ENCODE peak calls at places on chromosomes 16 and 17, in four cellular contexts. One of them, this sample, is unnamed.

GRCh38 chr16:54688339-54688738 is 242.3 kb upstream of the IRX5 start:
- DNase-seq in PC-3: no peak
- DNase-seq in A549: no peak
- DNase-seq in IMR-90: no peak
- DNase-seq in this sample: no peak

GRCh38 chr16:52549011-52549692 is 2.2 kb upstream of the TOX3 start:
- DNase-seq in A549: peak; percentile 21
- DNase-seq in IMR-90: no peak
- DNase-seq in PC-3: no peak
- DNase-seq in this sample: no peak

GRCh38 chr17:64544742-64545141 is 38.0 kb downstream of the CEP95 start:
- DNase-seq in A549: no peak
- DNase-seq in PC-3: no peak
- DNase-seq in IMR-90: no peak
- DNase-seq in this sample: no peak

GRCh38 chr16:85283305-85284050 is 171.2 kb upstream of the CIBAR2 start:
- DNase-seq in PC-3: no peak
- DNase-seq in IMR-90: no peak
- DNase-seq in A549: no peak
- DNase-seq in this sample: no peak

GRCh38 chr17:9062399-9062902 is 41.1 kb downstream of the NTN1 start:
- DNase-seq in PC-3: no peak
- DNase-seq in IMR-90: no peak
- DNase-seq in A549: no peak
- DNase-seq in this sample: no peak

GRCh38 chr17:82022310-82022980 is at the start of gene CENPX:
- DNase-seq in PC-3: no peak
- DNase-seq in A549: no peak
- DNase-seq in IMR-90: no peak
- DNase-seq in this sample: no peak

GRCh38 chr17:44075598-44076293 is 5.2 kb downstream of the G6PC3 start:
- DNase-seq in A549: no peak
- DNase-seq in PC-3: no peak
- DNase-seq in IMR-90: no peak
- DNase-seq in this sample: no peak

GRCh38 chr17:49898547-49899490 is 51.0 kb upstream of the TAC4 start:
- DNase-seq in PC-3: peak; percentile 49
- DNase-seq in A549: peak; percentile 68
- DNase-seq in IMR-90: no peak
- DNase-seq in this sample: peak; percentile 36

GRCh38 chr16:27174798-27175197 is 28.5 kb upstream of the KDM8 start:
- DNase-seq in A549: peak; percentile 78
- DNase-seq in PC-3: peak; percentile 75
- DNase-seq in IMR-90: peak; percentile 53
- DNase-seq in this sample: peak; percentile 31

GRCh38 chr17:57946798-57947358 is 8.3 kb downstream of the CUEDC1 start:
- DNase-seq in PC-3: peak; percentile 75
- DNase-seq in IMR-90: peak; percentile 78
- DNase-seq in A549: peak; percentile 66
- DNase-seq in this sample: peak; percentile 56

GRCh38 chr16:74034862-74035261 is 261.8 kb upstream of the PSMD7 start:
- DNase-seq in PC-3: peak; percentile 36
- DNase-seq in A549: peak; percentile 19
- DNase-seq in IMR-90: peak; percentile 11
- DNase-seq in this sample: peak; percentile 39

GRCh38 chr17:49971848-49972485 is 3.0 kb downstream of the DLX4 start:
- DNase-seq in IMR-90: no peak
- DNase-seq in A549: no peak
- DNase-seq in PC-3: no peak
- DNase-seq in this sample: no peak

GRCh38 chr17:76382305-76382802 is 2.1 kb upstream of the SPHK1 start:
- DNase-seq in PC-3: no peak
- DNase-seq in IMR-90: peak; percentile 67
- DNase-seq in A549: no peak
- DNase-seq in this sample: no peak

GRCh38 chr17:14886200-14886739 is 378.9 kb downstream of the PMP22 start:
- DNase-seq in PC-3: peak; percentile 53
- DNase-seq in IMR-90: no peak
- DNase-seq in A549: peak; percentile 31
- DNase-seq in this sample: peak; percentile 18
- TF ChIP-seq CTCF in PC-3: peak; percentile 68
- TF ChIP-seq CTCF in IMR-90: peak; percentile 22
- TF ChIP-seq CTCF in A549: no peak
- TF ChIP-seq CTCF in this sample: no peak

GRCh38 chr16:24539295-24539849 is at the start of gene RBBP6:
- DNase-seq in PC-3: peak; percentile 94
- DNase-seq in IMR-90: peak; percentile 96
- DNase-seq in A549: peak; percentile 99
- DNase-seq in this sample: peak; percentile 95

GRCh38 chr16:24540575-24541240 is 1.3 kb downstream of the RBBP6 start:
- DNase-seq in A549: peak; percentile 25
- DNase-seq in IMR-90: peak; percentile 19
- DNase-seq in PC-3: peak; percentile 21
- DNase-seq in this sample: peak; percentile 34

GRCh38 chr16:24537474-24538337 is 1.7 kb upstream of the RBBP6 start:
- DNase-seq in PC-3: no peak
- DNase-seq in A549: peak; percentile 80
- DNase-seq in IMR-90: no peak
- DNase-seq in this sample: peak; percentile 9

GRCh38 chr16:24539850-24540484 is 601 bp downstream of the RBBP6 start:
- DNase-seq in PC-3: no peak
- DNase-seq in A549: peak; percentile 52
- DNase-seq in IMR-90: peak; percentile 19
- DNase-seq in this sample: peak; percentile 30

GRCh38 chr16:24538756-24539294 is 541 bp upstream of the RBBP6 start:
- DNase-seq in IMR-90: no peak
- DNase-seq in A549: no peak
- DNase-seq in PC-3: peak; percentile 63
- DNase-seq in this sample: no peak
- TF ChIP-seq CTCF in IMR-90: peak; percentile 9
- TF ChIP-seq CTCF in A549: no peak
- TF ChIP-seq CTCF in PC-3: no peak
- TF ChIP-seq CTCF in this sample: no peak

DNA sequence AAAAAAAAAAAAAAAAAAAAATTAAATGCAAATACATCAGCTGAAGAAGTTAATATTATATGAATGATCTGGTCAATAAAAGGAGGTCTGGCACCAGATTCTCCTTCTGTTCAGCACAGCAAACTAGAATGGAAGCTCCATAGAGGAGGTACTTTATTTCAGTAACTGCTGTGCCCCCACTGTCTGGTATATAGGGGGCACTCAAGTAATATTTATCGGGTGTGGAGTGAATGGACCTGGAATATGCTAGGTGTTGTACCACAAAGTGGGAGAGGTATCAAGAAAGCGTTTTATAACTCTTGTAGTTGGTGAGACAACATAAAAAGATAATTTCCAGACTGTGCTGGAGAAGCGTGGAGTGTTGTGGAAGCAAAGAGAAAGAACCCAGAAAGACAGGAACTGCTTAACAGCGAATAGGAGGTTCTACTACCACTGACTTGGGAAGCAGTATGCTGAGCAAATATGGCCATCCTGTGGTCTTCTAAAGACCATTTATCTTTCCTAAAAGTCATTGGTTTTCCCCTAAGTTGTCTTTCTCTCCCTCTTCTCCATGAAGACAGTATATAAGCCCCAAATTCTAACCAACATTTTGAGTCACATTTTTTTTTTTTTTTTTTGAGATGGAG is 12.2 kb upstream of the PRKCA start:
- DNase-seq in PC-3: no peak
- DNase-seq in A549: no peak
- DNase-seq in IMR-90: no peak
- DNase-seq in this sample: peak; percentile 17
- TF ChIP-seq CTCF in PC-3: peak; percentile 47
- TF ChIP-seq CTCF in A549: peak; percentile 41
- TF ChIP-seq CTCF in IMR-90: peak; percentile 29
- TF ChIP-seq CTCF in this sample: peak; percentile 11

GRCh38 chr16:75064403-75065148 is 52.0 kb downstream of the LDHD start:
- DNase-seq in PC-3: peak; percentile 74
- DNase-seq in A549: no peak
- DNase-seq in IMR-90: peak; percentile 39
- DNase-seq in this sample: no peak
- TF ChIP-seq CTCF in PC-3: no peak
- TF ChIP-seq CTCF in A549: no peak
- TF ChIP-seq CTCF in IMR-90: no peak
- TF ChIP-seq CTCF in this sample: no peak

DNA sequence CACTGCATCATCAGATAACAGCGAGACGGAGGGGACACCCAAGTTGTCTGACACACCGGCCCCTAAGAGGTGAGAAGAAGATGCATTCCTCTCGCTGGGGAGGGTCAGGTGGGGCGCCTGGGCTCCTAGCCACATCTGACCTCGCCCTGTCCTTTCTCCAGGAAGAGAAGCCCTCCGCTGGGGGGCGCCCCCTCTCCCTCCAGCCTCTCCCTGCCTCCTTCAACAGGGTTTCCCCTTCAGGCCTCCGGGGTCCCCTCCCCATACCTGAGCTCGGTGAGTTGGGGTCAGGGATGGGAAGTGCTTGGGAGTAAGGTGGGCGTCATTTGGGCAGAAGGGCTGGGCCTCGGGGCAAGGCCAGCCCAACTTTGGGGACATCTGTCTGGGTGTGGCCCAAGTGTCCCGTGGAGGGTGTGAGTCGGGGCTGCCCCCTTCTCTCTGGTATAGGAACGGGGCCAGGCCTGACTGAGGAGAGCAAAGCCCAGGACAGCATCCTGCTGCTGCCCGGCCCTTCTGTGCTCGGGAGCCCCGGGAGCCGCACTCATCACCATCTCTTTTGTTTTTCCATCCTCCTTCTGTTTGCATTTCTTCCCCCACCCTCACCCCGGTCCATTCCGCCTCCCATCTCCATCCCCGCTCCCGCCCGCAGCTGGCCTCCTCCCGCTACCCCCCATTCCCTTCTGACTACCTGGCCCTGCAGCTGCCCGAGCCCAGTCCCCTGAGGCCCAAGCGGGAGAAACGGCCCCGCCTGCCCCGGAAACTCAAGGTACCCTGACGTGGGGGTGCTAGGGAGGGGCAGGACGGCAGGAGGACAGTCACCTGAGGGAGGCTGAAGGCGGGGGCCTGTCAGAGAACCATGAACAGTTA is 5.0 kb downstream of the INO80E start:
- DNase-seq in A549: no peak
- DNase-seq in PC-3: no peak
- DNase-seq in IMR-90: no peak
- DNase-seq in this sample: no peak
- TF ChIP-seq CTCF in A549: no peak
- TF ChIP-seq CTCF in PC-3: no peak
- TF ChIP-seq CTCF in IMR-90: no peak
- TF ChIP-seq CTCF in this sample: no peak

DNA sequence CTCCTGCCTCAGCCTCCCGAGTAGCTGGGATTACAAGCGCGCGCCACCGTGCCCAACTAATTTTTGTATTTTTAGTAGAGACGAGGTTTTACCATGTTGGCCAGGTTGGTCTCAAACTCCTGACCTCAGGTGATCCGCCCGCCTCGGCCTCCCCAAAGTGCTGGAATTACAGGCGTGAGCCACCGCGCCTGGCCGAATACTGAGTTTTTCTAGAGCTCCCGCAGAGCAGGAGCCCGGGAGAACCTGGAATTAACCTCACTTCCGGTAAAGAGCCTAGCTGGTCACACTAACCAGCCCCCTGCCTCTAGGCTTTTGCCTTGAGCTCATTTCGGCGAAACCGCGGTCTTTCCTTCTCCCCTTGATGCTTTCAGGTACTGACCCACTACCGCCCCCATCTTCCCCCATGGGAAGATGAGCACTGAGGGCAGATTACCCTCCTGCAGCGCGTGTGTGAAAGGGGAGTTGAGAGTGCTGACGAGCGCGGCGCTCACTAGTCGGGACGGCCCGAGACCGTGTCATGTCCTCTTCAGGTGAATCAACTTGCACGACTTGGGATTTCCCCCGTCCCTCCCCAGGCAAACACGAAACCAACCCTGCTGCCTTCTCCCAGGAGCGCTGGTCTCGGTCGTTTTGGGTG is 743 bp upstream of the NEK8 start:
- DNase-seq in A549: peak; percentile 87
- DNase-seq in IMR-90: peak; percentile 48
- DNase-seq in PC-3: peak; percentile 68
- DNase-seq in this sample: peak; percentile 89
- TF ChIP-seq CTCF in A549: peak; percentile 36
- TF ChIP-seq CTCF in IMR-90: peak; percentile 15
- TF ChIP-seq CTCF in PC-3: peak; percentile 29
- TF ChIP-seq CTCF in this sample: no peak

DNA sequence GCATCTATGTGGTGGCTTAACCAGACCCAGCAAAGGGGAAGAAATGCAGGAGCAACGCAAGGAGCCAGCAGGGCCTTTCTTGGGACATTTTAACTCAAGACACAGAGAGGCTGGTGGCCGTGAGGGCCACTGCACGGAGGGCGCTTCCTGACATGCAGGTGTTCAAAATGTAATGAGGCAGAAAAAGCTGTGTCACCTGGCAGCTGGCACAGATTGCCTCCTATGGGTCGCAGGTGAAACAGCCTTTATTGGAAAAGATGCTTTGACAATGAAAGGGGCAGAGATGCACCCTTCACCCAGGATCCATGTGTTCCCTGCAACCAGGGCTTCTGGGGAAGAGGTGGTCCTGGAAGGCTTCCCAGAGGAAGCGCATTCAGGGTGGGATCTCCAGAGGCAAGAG is 219.3 kb downstream of the XYLT1 start:
- DNase-seq in IMR-90: no peak
- DNase-seq in PC-3: no peak
- DNase-seq in A549: no peak
- DNase-seq in this sample: no peak
- TF ChIP-seq CTCF in IMR-90: no peak
- TF ChIP-seq CTCF in PC-3: no peak
- TF ChIP-seq CTCF in A549: no peak
- TF ChIP-seq CTCF in this sample: no peak

GRCh38 chr16:2224183-2224486 is 744 bp downstream of the E4F1 start:
- DNase-seq in IMR-90: peak; percentile 42
- DNase-seq in A549: peak; percentile 61
- DNase-seq in PC-3: peak; percentile 39
- DNase-seq in this sample: no peak
- TF ChIP-seq CTCF in IMR-90: peak; percentile 29
- TF ChIP-seq CTCF in A549: no peak
- TF ChIP-seq CTCF in PC-3: no peak
- TF ChIP-seq CTCF in this sample: peak; percentile 19

GRCh38 chr16:733382-734207 is 6.7 kb downstream of the HAGHL start:
- DNase-seq in A549: peak; percentile 50
- DNase-seq in PC-3: no peak
- DNase-seq in IMR-90: no peak
- DNase-seq in this sample: no peak
- TF ChIP-seq CTCF in A549: peak; percentile 49
- TF ChIP-seq CTCF in PC-3: no peak
- TF ChIP-seq CTCF in IMR-90: peak; percentile 20
- TF ChIP-seq CTCF in this sample: peak; percentile 28

GRCh38 chr17:47252766-47253512 is 688 bp upstream of the ITGB3 start:
- DNase-seq in IMR-90: no peak
- DNase-seq in A549: no peak
- DNase-seq in PC-3: no peak
- DNase-seq in this sample: no peak
- TF ChIP-seq CTCF in IMR-90: no peak
- TF ChIP-seq CTCF in A549: no peak
- TF ChIP-seq CTCF in PC-3: no peak
- TF ChIP-seq CTCF in this sample: no peak

This sample was measured in MCF 10A.